ENCODE peak calls at places on chromosomes 12 and 14, in ten cellular contexts. One of them, this sample, is unnamed.

GRCh38 chr14:73764406-73764805 is 50.2 kb upstream of the PNMA1 start:
- DNase-seq in fibroblast of mammary gland: no peak
- DNase-seq in choroid plexus epithelial cell: no peak
- DNase-seq in neural crest cell: no peak
- DNase-seq in glutamatergic neuron: no peak
- DNase-seq in right atrium auricular region: no peak
- DNase-seq in fibroblast of pulmonary artery: peak; percentile 52
- DNase-seq in cardiac fibroblast: no peak
- DNase-seq in nephron progenitor cell: no peak
- DNase-seq in Calu3: no peak
- DNase-seq in this sample: no peak

GRCh38 chr14:52020866-52021717 is 31.7 kb downstream of the RTRAF start:
- DNase-seq in fibroblast of pulmonary artery: peak; percentile 74
- DNase-seq in neural crest cell: no peak
- DNase-seq in cardiac fibroblast: peak; percentile 82
- DNase-seq in Calu3: no peak
- DNase-seq in choroid plexus epithelial cell: peak; percentile 63
- DNase-seq in glutamatergic neuron: no peak
- DNase-seq in nephron progenitor cell: no peak
- DNase-seq in fibroblast of mammary gland: no peak
- DNase-seq in right atrium auricular region: no peak
- DNase-seq in this sample: peak; percentile 83

GRCh38 chr14:78606111-78606510 is 435.9 kb downstream of the NRXN3 start:
- DNase-seq in Calu3: no peak
- DNase-seq in nephron progenitor cell: no peak
- DNase-seq in neural crest cell: no peak
- DNase-seq in fibroblast of mammary gland: peak; percentile 91
- DNase-seq in fibroblast of pulmonary artery: peak; percentile 53
- DNase-seq in choroid plexus epithelial cell: peak; percentile 78
- DNase-seq in glutamatergic neuron: no peak
- DNase-seq in cardiac fibroblast: peak; percentile 59
- DNase-seq in right atrium auricular region: no peak
- DNase-seq in this sample: peak; percentile 84

GRCh38 chr12:113874999-113875561 is 91.0 kb downstream of the RBM19 start:
- DNase-seq in glutamatergic neuron: no peak
- DNase-seq in cardiac fibroblast: peak; percentile 76
- DNase-seq in fibroblast of mammary gland: peak; percentile 62
- DNase-seq in neural crest cell: no peak
- DNase-seq in nephron progenitor cell: no peak
- DNase-seq in Calu3: no peak
- DNase-seq in choroid plexus epithelial cell: peak; percentile 84
- DNase-seq in fibroblast of pulmonary artery: peak; percentile 79
- DNase-seq in right atrium auricular region: no peak
- DNase-seq in this sample: no peak

GRCh38 chr14:63647696-63648410 is 6.2 kb upstream of the WDR89 start:
- DNase-seq in cardiac fibroblast: no peak
- DNase-seq in nephron progenitor cell: no peak
- DNase-seq in fibroblast of pulmonary artery: no peak
- DNase-seq in right atrium auricular region: no peak
- DNase-seq in Calu3: no peak
- DNase-seq in fibroblast of mammary gland: no peak
- DNase-seq in neural crest cell: no peak
- DNase-seq in glutamatergic neuron: no peak
- DNase-seq in choroid plexus epithelial cell: peak; percentile 14
- DNase-seq in this sample: no peak

GRCh38 chr14:28577187-28577586 is 189.4 kb upstream of the FOXG1 start:
- DNase-seq in fibroblast of pulmonary artery: peak; percentile 42
- DNase-seq in fibroblast of mammary gland: peak; percentile 10
- DNase-seq in nephron progenitor cell: no peak
- DNase-seq in right atrium auricular region: no peak
- DNase-seq in glutamatergic neuron: no peak
- DNase-seq in choroid plexus epithelial cell: peak; percentile 22
- DNase-seq in neural crest cell: no peak
- DNase-seq in cardiac fibroblast: peak; percentile 22
- DNase-seq in Calu3: no peak
- DNase-seq in this sample: peak; percentile 1

GRCh38 chr14:53054457-53054856 is 98.7 kb downstream of the DDHD1 start:
- DNase-seq in choroid plexus epithelial cell: peak; percentile 39
- DNase-seq in neural crest cell: no peak
- DNase-seq in glutamatergic neuron: no peak
- DNase-seq in right atrium auricular region: no peak
- DNase-seq in fibroblast of pulmonary artery: peak; percentile 44
- DNase-seq in cardiac fibroblast: peak; percentile 56
- DNase-seq in fibroblast of mammary gland: peak; percentile 91
- DNase-seq in Calu3: no peak
- DNase-seq in nephron progenitor cell: no peak
- DNase-seq in this sample: no peak

GRCh38 chr12:76006028-76006916 is 25.3 kb downstream of the PHLDA1 start:
- DNase-seq in fibroblast of mammary gland: no peak
- DNase-seq in cardiac fibroblast: no peak
- DNase-seq in neural crest cell: no peak
- DNase-seq in fibroblast of pulmonary artery: no peak
- DNase-seq in choroid plexus epithelial cell: no peak
- DNase-seq in Calu3: no peak
- DNase-seq in nephron progenitor cell: no peak
- DNase-seq in glutamatergic neuron: peak; percentile 57
- DNase-seq in right atrium auricular region: no peak
- DNase-seq in this sample: no peak

GRCh38 chr12:107610030-107610859 is 75.4 kb upstream of the PWP1 start:
- DNase-seq in fibroblast of mammary gland: peak; percentile 51
- DNase-seq in glutamatergic neuron: peak; percentile 74
- DNase-seq in right atrium auricular region: no peak
- DNase-seq in neural crest cell: peak; percentile 46
- DNase-seq in fibroblast of pulmonary artery: peak; percentile 55
- DNase-seq in choroid plexus epithelial cell: peak; percentile 77
- DNase-seq in cardiac fibroblast: peak; percentile 56
- DNase-seq in Calu3: peak; percentile 46
- DNase-seq in nephron progenitor cell: peak; percentile 65
- DNase-seq in this sample: peak; percentile 29

GRCh38 chr14:95609398-95609990 is 74.6 kb downstream of the GLRX5 start:
- DNase-seq in fibroblast of pulmonary artery: peak; percentile 19
- DNase-seq in choroid plexus epithelial cell: peak; percentile 37
- DNase-seq in fibroblast of mammary gland: peak; percentile 48
- DNase-seq in Calu3: peak; percentile 46
- DNase-seq in neural crest cell: peak; percentile 53
- DNase-seq in cardiac fibroblast: peak; percentile 19
- DNase-seq in nephron progenitor cell: peak; percentile 66
- DNase-seq in glutamatergic neuron: peak; percentile 64
- DNase-seq in right atrium auricular region: no peak
- DNase-seq in this sample: peak; percentile 29

GRCh38 chr12:3964404-3964803 is 91.2 kb upstream of the PARP11 start:
- DNase-seq in nephron progenitor cell: peak; percentile 39
- DNase-seq in fibroblast of mammary gland: peak; percentile 10
- DNase-seq in right atrium auricular region: no peak
- DNase-seq in choroid plexus epithelial cell: no peak
- DNase-seq in neural crest cell: peak; percentile 38
- DNase-seq in cardiac fibroblast: no peak
- DNase-seq in glutamatergic neuron: peak; percentile 50
- DNase-seq in fibroblast of pulmonary artery: no peak
- DNase-seq in Calu3: no peak
- DNase-seq in this sample: no peak

GRCh38 chr14:76591270-76591669 is 170.0 kb upstream of the VASH1 start:
- DNase-seq in fibroblast of mammary gland: no peak
- DNase-seq in glutamatergic neuron: no peak
- DNase-seq in neural crest cell: no peak
- DNase-seq in choroid plexus epithelial cell: no peak
- DNase-seq in nephron progenitor cell: peak; percentile 11
- DNase-seq in right atrium auricular region: no peak
- DNase-seq in cardiac fibroblast: no peak
- DNase-seq in fibroblast of pulmonary artery: no peak
- DNase-seq in Calu3: no peak
- DNase-seq in this sample: no peak

GRCh38 chr14:91418387-91419043 is 895 bp upstream of the CCDC88C start:
- DNase-seq in fibroblast of pulmonary artery: peak; percentile 50
- DNase-seq in glutamatergic neuron: peak; percentile 84
- DNase-seq in right atrium auricular region: peak; percentile 68
- DNase-seq in cardiac fibroblast: peak; percentile 43
- DNase-seq in choroid plexus epithelial cell: peak; percentile 51
- DNase-seq in Calu3: peak; percentile 76
- DNase-seq in neural crest cell: peak; percentile 73
- DNase-seq in nephron progenitor cell: peak; percentile 87
- DNase-seq in fibroblast of mammary gland: peak; percentile 44
- DNase-seq in this sample: peak; percentile 67

DNA sequence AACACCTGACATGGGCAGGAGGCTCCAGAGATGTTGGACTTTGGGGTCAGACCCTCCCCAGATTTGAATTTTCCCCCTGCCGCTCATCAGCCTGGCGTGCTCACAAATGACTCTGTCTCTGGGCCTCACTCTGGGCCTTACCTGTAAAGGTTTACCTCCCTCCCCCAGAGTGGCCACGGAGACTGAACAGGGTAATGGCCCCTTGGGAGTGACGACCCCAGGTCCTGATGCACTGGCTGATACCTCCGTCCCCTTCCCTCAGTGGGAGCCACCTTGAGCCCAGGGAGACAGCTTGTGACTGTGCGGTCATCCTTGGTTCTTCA is 7.0 kb downstream of the SLC25A29 start:
- DNase-seq in glutamatergic neuron: peak; percentile 11
- DNase-seq in nephron progenitor cell: no peak
- DNase-seq in fibroblast of pulmonary artery: no peak
- DNase-seq in choroid plexus epithelial cell: no peak
- DNase-seq in right atrium auricular region: no peak
- DNase-seq in Calu3: no peak
- DNase-seq in cardiac fibroblast: no peak
- DNase-seq in fibroblast of mammary gland: no peak
- DNase-seq in neural crest cell: no peak
- DNase-seq in this sample: no peak
- TF ChIP-seq CTCF in glutamatergic neuron: no peak
- TF ChIP-seq CTCF in nephron progenitor cell: no peak
- TF ChIP-seq CTCF in fibroblast of pulmonary artery: no peak
- TF ChIP-seq CTCF in choroid plexus epithelial cell: no peak
- TF ChIP-seq CTCF in right atrium auricular region: no peak
- TF ChIP-seq CTCF in Calu3: no peak
- TF ChIP-seq CTCF in cardiac fibroblast: no peak
- TF ChIP-seq CTCF in fibroblast of mammary gland: no peak
- TF ChIP-seq CTCF in neural crest cell: no peak
- TF ChIP-seq CTCF in this sample: no peak

GRCh38 chr12:112191840-112192321 is 66.5 kb downstream of the TRAFD1 start:
- DNase-seq in fibroblast of mammary gland: no peak
- DNase-seq in choroid plexus epithelial cell: no peak
- DNase-seq in fibroblast of pulmonary artery: peak; percentile 46
- DNase-seq in glutamatergic neuron: no peak
- DNase-seq in Calu3: no peak
- DNase-seq in cardiac fibroblast: peak; percentile 47
- DNase-seq in nephron progenitor cell: no peak
- DNase-seq in neural crest cell: no peak
- DNase-seq in right atrium auricular region: no peak
- DNase-seq in this sample: peak; percentile 79

GRCh38 chr12:112191201-112191600 is 65.8 kb downstream of the TRAFD1 start:
- DNase-seq in Calu3: no peak
- DNase-seq in fibroblast of pulmonary artery: no peak
- DNase-seq in fibroblast of mammary gland: no peak
- DNase-seq in glutamatergic neuron: no peak
- DNase-seq in cardiac fibroblast: no peak
- DNase-seq in nephron progenitor cell: no peak
- DNase-seq in choroid plexus epithelial cell: no peak
- DNase-seq in neural crest cell: no peak
- DNase-seq in right atrium auricular region: no peak
- DNase-seq in this sample: no peak

GRCh38 chr12:112188130-112188830 is 62.9 kb downstream of the TRAFD1 start:
- DNase-seq in nephron progenitor cell: no peak
- DNase-seq in fibroblast of pulmonary artery: no peak
- DNase-seq in choroid plexus epithelial cell: no peak
- DNase-seq in right atrium auricular region: no peak
- DNase-seq in Calu3: no peak
- DNase-seq in fibroblast of mammary gland: no peak
- DNase-seq in cardiac fibroblast: no peak
- DNase-seq in glutamatergic neuron: no peak
- DNase-seq in neural crest cell: no peak
- DNase-seq in this sample: no peak

GRCh38 chr12:112192475-112192874 is 67.1 kb downstream of the TRAFD1 start:
- DNase-seq in fibroblast of mammary gland: no peak
- DNase-seq in choroid plexus epithelial cell: no peak
- DNase-seq in nephron progenitor cell: no peak
- DNase-seq in fibroblast of pulmonary artery: no peak
- DNase-seq in right atrium auricular region: no peak
- DNase-seq in Calu3: no peak
- DNase-seq in neural crest cell: no peak
- DNase-seq in glutamatergic neuron: no peak
- DNase-seq in cardiac fibroblast: no peak
- DNase-seq in this sample: no peak

GRCh38 chr12:112190626-112191025 is 65.3 kb downstream of the TRAFD1 start:
- DNase-seq in choroid plexus epithelial cell: no peak
- DNase-seq in Calu3: peak; percentile 29
- DNase-seq in fibroblast of mammary gland: no peak
- DNase-seq in right atrium auricular region: no peak
- DNase-seq in cardiac fibroblast: no peak
- DNase-seq in neural crest cell: no peak
- DNase-seq in nephron progenitor cell: no peak
- DNase-seq in fibroblast of pulmonary artery: no peak
- DNase-seq in glutamatergic neuron: no peak
- DNase-seq in this sample: no peak
- TF ChIP-seq CTCF in choroid plexus epithelial cell: no peak
- TF ChIP-seq CTCF in Calu3: no peak
- TF ChIP-seq CTCF in fibroblast of mammary gland: no peak
- TF ChIP-seq CTCF in right atrium auricular region: no peak
- TF ChIP-seq CTCF in cardiac fibroblast: no peak
- TF ChIP-seq CTCF in neural crest cell: no peak
- TF ChIP-seq CTCF in nephron progenitor cell: no peak
- TF ChIP-seq CTCF in fibroblast of pulmonary artery: no peak
- TF ChIP-seq CTCF in glutamatergic neuron: no peak
- TF ChIP-seq CTCF in this sample: no peak

DNA sequence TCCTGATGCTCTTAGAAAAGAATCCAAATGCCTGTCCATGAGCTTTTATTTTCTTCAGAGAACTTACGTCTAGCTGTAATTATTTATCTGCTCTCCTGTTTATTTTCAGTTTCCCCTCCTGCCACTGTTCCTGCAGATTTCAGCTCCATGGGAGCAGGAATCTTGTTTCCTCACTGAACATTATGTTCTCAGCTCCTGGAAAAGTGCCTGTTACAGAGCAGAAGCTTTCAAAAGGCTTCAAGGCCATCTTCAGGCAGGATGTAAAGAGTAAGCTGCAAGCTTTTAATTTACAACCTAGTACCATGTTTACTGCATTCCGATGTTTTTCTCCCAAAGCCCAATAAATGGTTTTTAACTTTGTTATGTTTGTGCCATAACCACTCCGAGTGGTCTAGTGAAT is 98.4 kb upstream of the BTG1 start:
- DNase-seq in Calu3: no peak
- DNase-seq in glutamatergic neuron: no peak
- DNase-seq in cardiac fibroblast: peak; percentile 84
- DNase-seq in neural crest cell: no peak
- DNase-seq in fibroblast of mammary gland: peak; percentile 82
- DNase-seq in choroid plexus epithelial cell: peak; percentile 76
- DNase-seq in right atrium auricular region: no peak
- DNase-seq in fibroblast of pulmonary artery: peak; percentile 68
- DNase-seq in nephron progenitor cell: no peak
- DNase-seq in this sample: peak; percentile 74
- TF ChIP-seq CTCF in Calu3: no peak
- TF ChIP-seq CTCF in glutamatergic neuron: no peak
- TF ChIP-seq CTCF in cardiac fibroblast: no peak
- TF ChIP-seq CTCF in neural crest cell: no peak
- TF ChIP-seq CTCF in fibroblast of mammary gland: peak; percentile 28
- TF ChIP-seq CTCF in choroid plexus epithelial cell: peak; percentile 33
- TF ChIP-seq CTCF in right atrium auricular region: no peak
- TF ChIP-seq CTCF in fibroblast of pulmonary artery: peak; percentile 7
- TF ChIP-seq CTCF in nephron progenitor cell: no peak
- TF ChIP-seq CTCF in this sample: no peak

DNA sequence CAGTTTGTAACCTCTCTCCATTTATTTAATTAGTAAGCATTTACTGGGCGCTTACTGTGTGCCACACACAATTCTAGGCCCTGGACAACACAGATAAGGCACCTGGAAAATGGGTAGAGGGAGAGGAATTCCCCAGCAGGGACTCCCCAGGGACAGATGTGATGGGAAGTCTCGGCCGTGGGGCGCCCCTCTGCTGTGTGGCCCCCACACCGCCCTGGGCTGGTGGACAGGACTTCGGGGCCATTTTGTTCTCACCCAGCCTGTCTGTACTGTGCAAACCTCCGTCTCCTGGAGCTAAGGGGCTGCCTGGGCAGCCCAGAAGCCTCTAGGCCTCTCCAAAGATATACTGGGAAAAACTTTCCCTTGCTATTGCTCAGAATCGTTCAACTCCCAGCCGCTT is 64.3 kb upstream of the NCOR2 start:
- DNase-seq in Calu3: no peak
- DNase-seq in neural crest cell: no peak
- DNase-seq in fibroblast of pulmonary artery: no peak
- DNase-seq in right atrium auricular region: no peak
- DNase-seq in choroid plexus epithelial cell: no peak
- DNase-seq in nephron progenitor cell: no peak
- DNase-seq in fibroblast of mammary gland: no peak
- DNase-seq in glutamatergic neuron: no peak
- DNase-seq in cardiac fibroblast: no peak
- DNase-seq in this sample: no peak
- TF ChIP-seq CTCF in Calu3: no peak
- TF ChIP-seq CTCF in neural crest cell: no peak
- TF ChIP-seq CTCF in fibroblast of pulmonary artery: no peak
- TF ChIP-seq CTCF in right atrium auricular region: no peak
- TF ChIP-seq CTCF in choroid plexus epithelial cell: no peak
- TF ChIP-seq CTCF in nephron progenitor cell: no peak
- TF ChIP-seq CTCF in fibroblast of mammary gland: no peak
- TF ChIP-seq CTCF in glutamatergic neuron: no peak
- TF ChIP-seq CTCF in cardiac fibroblast: no peak
- TF ChIP-seq CTCF in this sample: no peak